ENCODE peak calls at places on chromosomes 16 and 17, in seven cellular contexts. Y is heart left ventricle, B is spleen, N is ovary, L is stomach, V is tibial nerve, I is HCT116. O is an unnamed sample.

GRCh38 chr16:886084-886543 is 84.7 kb downstream of the LMF1 start:
- DNase-seq in B (peak; percentile 58), N (peak; percentile 13), L (no peak), I (no peak), Y (peak; percentile 60), V (no peak), O (peak; percentile 60)

GRCh38 chr16:29315916-29316517 is 90.5 kb downstream of the NPIPB11 start:
- DNase-seq in L (no peak), I (no peak), V (no peak), B (no peak), Y (no peak), N (no peak), O (peak; percentile 27)

GRCh38 chr16:84836234-84836647 is 16.5 kb downstream of the CRISPLD2 start:
- DNase-seq in V (peak; percentile 72), I (no peak), Y (peak; percentile 87), N (peak; percentile 92), B (no peak), L (peak; percentile 51), O (peak; percentile 98)

GRCh38 chr17:7840441-7840840 is 6.4 kb downstream of the KDM6B start:
- DNase-seq in B (no peak), I (no peak), N (no peak), L (no peak), Y (no peak), V (no peak), O (no peak)

GRCh38 chr17:50184611-50185398 is 16.6 kb downstream of the COL1A1 start:
- DNase-seq in L (no peak), I (no peak), B (no peak), V (peak; percentile 77), N (no peak), Y (no peak), O (peak; percentile 92)

GRCh38 chr17:34556384-34556783 is 23.0 kb upstream of the TMEM132E start:
- DNase-seq in V (no peak), L (no peak), I (no peak), B (no peak), N (no peak), Y (no peak), O (no peak)

GRCh38 chr16:16067127-16067526 is 117.7 kb downstream of the ABCC1 start:
- DNase-seq in I (no peak), V (no peak), N (no peak), L (no peak), B (no peak), Y (no peak), O (peak; percentile 95)

GRCh38 chr16:82070656-82071369 is 35.8 kb downstream of the HSD17B2 start:
- DNase-seq in B (no peak), V (no peak), N (no peak), I (no peak), L (no peak), Y (no peak), O (no peak)

GRCh38 chr16:87125206-87126155 is 191.7 kb downstream of the C16orf95 start:
- DNase-seq in B (no peak), L (no peak), V (no peak), I (no peak), Y (peak; percentile 70), N (no peak), O (peak; percentile 46)

GRCh38 chr16:86928517-86929148 is 350.3 kb downstream of the FOXL1 start:
- DNase-seq in Y (no peak), L (no peak), I (no peak), V (no peak), N (no peak), B (no peak), O (no peak)

GRCh38 chr17:83152745-83153611 is 73.6 kb downstream of the METRNL start:
- DNase-seq in L (no peak), I (no peak), B (peak; percentile 76), V (no peak), Y (no peak), N (no peak), O (peak; percentile 77)

GRCh38 chr16:20339744-20340143 is 12.4 kb upstream of the GP2 start:
- DNase-seq in I (no peak), V (no peak), B (no peak), N (no peak), L (no peak), Y (no peak), O (no peak)

GRCh38 chr16:1152123-1152638 is 725 bp upstream of the CACNA1H start:
- DNase-seq in L (no peak), N (peak; percentile 79), B (peak; percentile 81), Y (no peak), I (no peak), V (no peak), O (peak; percentile 80)

GRCh38 chr16:78290498-78291271 is 191.2 kb downstream of the WWOX start:
- DNase-seq in L (no peak), I (no peak), B (no peak), N (no peak), Y (no peak), V (no peak), O (no peak)

GRCh38 chr16:58605562-58605961 is 24.1 kb downstream of the CNOT1 start:
- DNase-seq in B (no peak), N (no peak), V (no peak), L (no peak), I (no peak), Y (no peak), O (no peak)

GRCh38 chr16:11462036-11462435 is 116.8 kb downstream of the RMI2 start:
- DNase-seq in I (no peak), L (no peak), Y (peak; percentile 19), N (no peak), V (no peak), B (no peak), O (no peak)

GRCh38 chr17:83183150-83183820 is 103.9 kb downstream of the METRNL start:
- DNase-seq in L (no peak), V (no peak), B (no peak), Y (peak; percentile 12), N (no peak), I (no peak), O (no peak)

GRCh38 chr17:73710095-73710592 is 65.9 kb upstream of the SDK2 start:
- DNase-seq in Y (peak; percentile 77), B (no peak), N (no peak), L (peak; percentile 65), I (peak; percentile 67), V (no peak), O (no peak)
- H3K27me3 ChIP-seq in Y (no peaks in the 10 kb centered on the region), B (no peaks in the 10 kb centered on the region), N (no peaks in the 10 kb centered on the region), L (no peaks in the 10 kb centered on the region), I (peaks cover 55% of the 10 kb centered on the region), V (no peaks in the 10 kb centered on the region), O (no peaks in the 10 kb centered on the region)

DNA sequence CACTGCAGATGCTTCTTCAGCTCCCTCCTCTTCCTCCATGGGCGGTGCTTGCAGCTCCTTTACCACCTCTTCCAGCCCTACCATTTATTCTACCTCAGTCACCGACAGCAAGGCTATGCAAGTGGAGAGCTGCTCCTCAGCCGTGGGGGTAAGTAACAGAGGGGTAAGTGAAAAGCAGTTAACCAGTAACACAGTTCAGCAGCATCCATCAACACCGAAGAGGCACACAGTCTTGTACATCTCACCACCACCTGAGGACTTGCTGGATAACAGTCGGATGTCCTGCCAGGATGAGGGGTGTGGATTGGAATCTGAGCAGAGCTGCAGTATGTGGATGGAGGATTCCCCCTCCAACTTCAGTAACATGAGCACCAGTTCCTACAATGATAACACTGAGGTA is 79.3 kb downstream of the NQO1 start:
- DNase-seq in N (no peak), B (no peak), I (no peak), L (no peak), Y (no peak), V (no peak), O (no peak)
- TF ChIP-seq CTCF in N (no peak), B (no peak), I (no peak), L (no peak), Y (no peak), V (no peak), O (no peak)

DNA sequence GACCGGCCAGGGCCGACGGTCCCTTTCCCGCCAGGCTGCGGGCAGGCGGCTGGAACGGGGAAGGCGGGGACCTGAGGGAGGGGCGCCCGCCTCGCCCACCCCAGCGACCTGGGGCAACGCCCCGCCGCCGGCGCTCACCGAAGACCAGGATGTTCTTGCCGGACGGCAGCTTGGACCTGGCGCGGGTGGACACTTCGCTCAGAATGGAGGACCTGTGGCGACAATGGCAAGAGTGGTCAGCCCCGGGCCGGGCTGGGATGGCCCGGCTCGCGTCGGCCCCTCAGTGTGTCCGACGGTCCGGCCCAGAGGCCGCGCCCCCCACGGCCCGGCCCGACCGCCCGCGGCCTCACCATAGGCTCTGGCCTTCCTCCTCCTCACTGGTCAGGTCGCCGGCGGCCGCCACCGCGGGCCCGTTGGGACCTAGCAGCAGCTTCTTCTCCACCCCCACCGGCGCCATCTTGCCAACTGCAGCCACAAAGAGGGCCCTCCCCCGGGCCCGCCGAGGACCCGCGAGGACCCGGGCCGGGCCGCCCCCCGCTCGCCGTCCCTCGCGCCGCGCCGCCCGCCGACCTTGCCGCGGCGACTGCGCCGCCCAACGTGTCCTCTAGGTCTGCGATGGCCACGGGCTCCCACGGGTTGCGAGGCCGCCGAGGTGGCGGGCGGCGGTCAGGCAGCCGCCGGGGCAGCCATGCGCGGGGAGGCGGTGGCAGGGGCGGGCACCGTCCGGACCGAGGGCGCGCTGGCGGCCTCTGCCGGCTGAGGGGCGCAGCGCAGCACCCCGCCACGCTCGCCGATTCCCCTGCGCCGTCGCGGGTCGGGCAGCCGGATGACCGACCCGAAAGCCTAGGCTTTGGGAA is at the start of gene DYNC1LI2:
- DNase-seq in V (peak; percentile 59), N (peak; percentile 83), L (peak; percentile 78), I (peak; percentile 34), Y (peak; percentile 91), B (peak; percentile 96), O (peak; percentile 88)
- TF ChIP-seq POLR2A in V (peak; percentile 67), N (no peak), L (no peak), I (peak; percentile 17), Y (peak; percentile 38), B (no peak), O (no peak)

GRCh38 chr17:38617074-38617860 is 11.5 kb upstream of the SRCIN1 start:
- DNase-seq in N (no peak), B (peak; percentile 43), I (no peak), V (no peak), Y (no peak), L (no peak), O (peak; percentile 38)

GRCh38 chr17:38619451-38619795 is 13.7 kb upstream of the SRCIN1 start:
- DNase-seq in I (no peak), N (no peak), V (no peak), B (peak; percentile 1), L (no peak), Y (no peak), O (peak; percentile 4)

GRCh38 chr17:38616361-38616760 is 10.6 kb upstream of the SRCIN1 start:
- DNase-seq in Y (no peak), I (no peak), V (no peak), B (no peak), N (no peak), L (no peak), O (peak; percentile 9)

GRCh38 chr17:38619937-38620550 is 14.3 kb upstream of the SRCIN1 start:
- DNase-seq in N (no peak), L (no peak), B (peak; percentile 14), I (no peak), V (no peak), Y (no peak), O (peak; percentile 25)

DNA sequence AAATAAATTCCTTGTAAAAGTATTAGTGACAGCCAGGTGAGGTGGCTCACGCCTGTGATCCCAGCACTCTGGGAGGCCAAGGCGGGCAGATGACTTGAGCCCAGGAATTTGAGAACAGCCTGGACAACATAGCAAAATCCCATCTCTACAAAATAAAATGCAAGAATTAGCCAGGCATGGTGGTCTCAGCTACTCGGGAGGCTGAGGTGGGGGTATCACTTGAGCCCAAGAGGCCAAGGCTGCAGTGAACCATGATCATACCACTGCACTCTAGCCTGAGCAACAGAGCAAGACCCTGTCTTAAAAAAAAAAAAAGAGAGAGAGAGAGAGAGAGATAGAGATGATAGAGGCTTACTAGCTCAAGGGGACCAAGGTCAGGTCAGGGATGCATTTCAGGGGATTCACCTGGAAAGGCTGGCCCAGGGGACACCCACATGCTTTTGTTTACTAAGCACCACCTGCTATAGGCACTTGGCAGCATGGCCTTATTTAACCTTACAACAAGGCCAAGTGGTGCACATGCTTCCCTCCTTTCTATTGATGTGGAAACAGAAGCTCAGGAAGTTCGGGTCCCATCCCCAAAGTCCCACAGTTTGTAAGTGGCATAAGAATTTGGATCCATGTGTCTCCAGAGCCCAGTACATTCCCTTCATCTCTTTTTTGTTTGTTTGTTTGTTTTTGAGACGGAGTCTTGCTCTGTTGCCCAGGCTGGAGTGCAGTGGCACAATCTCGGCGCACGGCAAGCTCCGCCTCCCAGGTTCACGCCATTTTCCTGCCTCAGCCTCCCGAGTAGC is 12.4 kb upstream of the SRCIN1 start:
- DNase-seq in I (no peak), V (no peak), N (no peak), Y (no peak), B (peak; percentile 9), L (no peak), O (no peak)
- H3K27me3 ChIP-seq in I (no peaks in the 10 kb centered on the region), V (no peaks in the 10 kb centered on the region), N (no peaks in the 10 kb centered on the region), Y (no peaks in the 10 kb centered on the region), B (no peaks in the 10 kb centered on the region), L (no peaks in the 10 kb centered on the region), O (peaks cover 6% of the 10 kb centered on the region)